ENCODE peak calls at places on chromosome 15, in seven cellular contexts. Y is EL; V is substantia nigra; A is foreskin melanocyte; R is A172; Z is MCF 10A; G is stimulated activated CD8-positive, alpha-beta memory T cell treated with anti-CD3 and anti-CD28 coated beads, Interleukin-15, amount 100 ng/mL, for 24 hours. C is an unnamed sample.

GRCh38 chr15:53469422-53469821 is 290.0 kb downstream of the WDR72 start:
- DNase-seq in A (no peak), G (no peak), R (no peak), V (no peak), Y (no peak), Z (no peak), C (no peak)

GRCh38 chr15:68055224-68055705 is 1.1 kb downstream of the PIAS1 start:
- DNase-seq in Y (peak), V (peak), A (peak), Z (peak), G (peak), R (peak), C (peak)

GRCh38 chr15:23565395-23566069 is at the start of gene MKRN3:
- DNase-seq in G (no peak), V (peak), Z (no peak), R (peak), Y (peak), A (peak), C (no peak)

GRCh38 chr15:47294765-47295259 is 422.5 kb upstream of the SEMA6D start:
- DNase-seq in A (peak), Z (no peak), Y (no peak), V (no peak), R (no peak), G (no peak), C (no peak)

GRCh38 chr15:25830844-25831443 is 32.2 kb downstream of the ATP10A start:
- DNase-seq in R (no peak), Z (peak), G (no peak), V (no peak), A (no peak), Y (peak), C (no peak)

GRCh38 chr15:81274255-81274654 is 49.7 kb downstream of the STARD5 start:
- DNase-seq in Y (no peak), A (no peak), Z (no peak), V (no peak), G (no peak), R (no peak), C (no peak)

GRCh38 chr15:96324192-96324895 is 6.2 kb upstream of the NR2F2 start:
- DNase-seq in V (no peak), A (no peak), G (no peak), Z (no peak), Y (no peak), R (no peak), C (no peak)

GRCh38 chr15:99104788-99105515 is at the start of gene SYNM:
- DNase-seq in V (peak), A (peak), R (peak), Z (peak), Y (peak), G (no peak), C (peak)

GRCh38 chr15:91864669-91865068 is 11.2 kb downstream of the SLCO3A1 start:
- DNase-seq in R (no peak), G (no peak), A (no peak), V (no peak), Z (no peak), Y (no peak), C (no peak)

GRCh38 chr15:68399096-68400065 is 32.6 kb downstream of the ITGA11 start:
- DNase-seq in V (no peak), R (no peak), Z (no peak), A (no peak), G (no peak), Y (no peak), C (no peak)

GRCh38 chr15:67125589-67126502 is 60.4 kb downstream of the SMAD3 start:
- DNase-seq in A (no peak), Z (peak), V (no peak), R (peak), G (no peak), Y (peak), C (peak)

GRCh38 chr15:42150246-42150970 is 6.0 kb downstream of the PLA2G4F start:
- DNase-seq in Z (no peak), V (no peak), R (no peak), Y (no peak), A (no peak), G (no peak), C (no peak)

GRCh38 chr15:90358124-90359033 is 6.3 kb downstream of the ZNF774 start:
- DNase-seq in Z (peak), R (peak), Y (peak), G (no peak), A (no peak), V (no peak), C (no peak)

GRCh38 chr15:74245342-74245931 is 9.3 kb downstream of the CCDC33 start:
- DNase-seq in G (no peak), Y (no peak), Z (no peak), R (no peak), A (no peak), V (peak), C (no peak)

GRCh38 chr15:84631706-84632272 is 22.3 kb downstream of the WDR73 start:
- DNase-seq in G (no peak), Z (peak), A (peak), R (no peak), Y (peak), V (no peak), C (no peak)

GRCh38 chr15:65085990-65086679 is 9.6 kb downstream of the KBTBD13 start:
- DNase-seq in A (no peak), Z (peak), G (no peak), Y (peak), V (no peak), R (peak), C (peak)

GRCh38 chr15:71392821-71393220 is 277.6 kb downstream of the THSD4 start:
- DNase-seq in Y (no peak), Z (no peak), G (no peak), A (no peak), R (no peak), V (no peak), C (no peak)

GRCh38 chr15:25800761-25801515 is 62.2 kb downstream of the ATP10A start:
- DNase-seq in Z (no peak), V (no peak), R (no peak), A (no peak), Y (no peak), G (no peak), C (no peak)

GRCh38 chr15:25543156-25543555 is 104.3 kb upstream of the UBE3A start:
- DNase-seq in R (no peak), V (peak), G (no peak), Z (no peak), Y (peak), A (peak), C (no peak)

GRCh38 chr15:39320886-39321285 is 260.0 kb upstream of the THBS1 start:
- DNase-seq in Y (peak), V (no peak), R (no peak), G (no peak), A (no peak), Z (no peak), C (no peak)

GRCh38 chr15:89912674-89913396 is at the start of gene ARPIN:
- DNase-seq in V (peak), A (peak), G (no peak), R (no peak), Z (peak), Y (peak), C (peak)

GRCh38 chr15:70358011-70358819 is 260.5 kb upstream of the TLE3 start:
- DNase-seq in Z (no peak), G (no peak), R (no peak), Y (no peak), A (no peak), V (no peak), C (no peak)

GRCh38 chr15:67883228-67883773 is 43.5 kb upstream of the RNU6-1 start:
- DNase-seq in Z (no peak), G (no peak), V (no peak), Y (no peak), A (no peak), R (no peak), C (no peak)

GRCh38 chr15:45320581-45320980 is 57.8 kb downstream of the GATM start:
- DNase-seq in R (no peak), Z (peak), G (no peak), V (no peak), Y (no peak), A (no peak), C (no peak)

GRCh38 chr15:66948294-66948693 is 117.1 kb upstream of the SMAD3 start:
- DNase-seq in V (no peak), A (no peak), Y (peak), R (peak), Z (peak), G (no peak), C (peak)

GRCh38 chr15:64767203-64767602 is 8.2 kb downstream of the RBPMS2 start:
- DNase-seq in R (no peak), Z (no peak), V (no peak), A (no peak), G (no peak), Y (no peak), C (no peak)

GRCh38 chr15:38224486-38224885 is 28.1 kb upstream of the SPRED1 start:
- DNase-seq in V (no peak), R (no peak), G (no peak), Y (no peak), Z (no peak), A (peak), C (no peak)

GRCh38 chr15:92451225-92451825 is 57.6 kb downstream of the ST8SIA2 start:
- DNase-seq in G (no peak), Z (peak), A (peak), Y (peak), V (no peak), R (peak), C (no peak)

GRCh38 chr15:62475595-62475994 is 310.5 kb upstream of the C2CD4B start:
- DNase-seq in Y (no peak), R (no peak), G (no peak), V (no peak), A (no peak), Z (no peak), C (no peak)

GRCh38 chr15:98331676-98332075 is 316.7 kb upstream of the IGF1R start:
- DNase-seq in R (no peak), Y (no peak), V (no peak), A (no peak), Z (no peak), G (no peak), C (no peak)

GRCh38 chr15:80007532-80007931 is 36.5 kb upstream of the BCL2A1 start:
- DNase-seq in G (no peak), Y (no peak), Z (no peak), R (no peak), V (no peak), A (no peak), C (no peak)

GRCh38 chr15:84915011-84915958 is 30.8 kb downstream of the SLC28A1 start:
- DNase-seq in R (peak), Y (peak), G (no peak), V (peak), Z (peak), A (no peak), C (peak)

GRCh38 chr15:63941698-63942465 is 104.4 kb downstream of the DAPK2 start:
- DNase-seq in A (no peak), V (no peak), Y (no peak), R (no peak), G (no peak), Z (no peak), C (no peak)

GRCh38 chr15:78855746-78856145 is 16.9 kb upstream of the MORF4L1 start:
- DNase-seq in G (no peak), R (no peak), Y (peak), A (no peak), V (no peak), Z (no peak), C (no peak)

GRCh38 chr15:48442011-48442410 is 110.8 kb downstream of the DUT start:
- DNase-seq in Y (no peak), Z (no peak), R (no peak), V (no peak), A (peak), G (no peak), C (no peak)